ENCODE peak calls at places on chromosomes 4 and X, in seven cellular contexts. U is amniotic stem cell; L is A172; X is activated naive CD8-positive, alpha-beta T cell treated with anti-CD3 and anti-CD28 coated beads, Interleukin-2, amount 50 U/mL, for 24 hours; Y is stromal cell of bone marrow; J is dorsolateral prefrontal cortex; C is midbrain. W is an unnamed sample.

GRCh38 chr4:177182156-177182555 is 127.5 kb upstream of the NEIL3 start:
- DNase-seq in Y (no peak), J (no peak), X (no peak), C (no peak), L (no peak), U (no peak), W (no peak)

GRCh38 chrX:153551135-153551534 is 33.7 kb downstream of the ATP2B3 start:
- DNase-seq in L (peak), U (no peak), Y (peak), J (no peak), X (no peak), C (no peak), W (no peak)

GRCh38 chr4:140176735-140177134 is 22.8 kb upstream of the MAML3 start:
- DNase-seq in Y (no peak), X (no peak), J (no peak), U (no peak), C (no peak), L (peak), W (no peak)

GRCh38 chr4:825969-826330 is at the start of gene CPLX1:
- DNase-seq in X (no peak), Y (no peak), L (no peak), C (peak), J (peak), U (no peak), W (peak)

GRCh38 chrX:78327370-78328048 is at the start of gene CYSLTR1:
- DNase-seq in J (no peak), U (no peak), X (no peak), L (no peak), C (no peak), Y (no peak), W (no peak)

GRCh38 chr4:110175634-110176033 is 22.8 kb downstream of the ELOVL6 start:
- DNase-seq in L (no peak), U (no peak), X (no peak), C (no peak), Y (no peak), J (no peak), W (no peak)

GRCh38 chr4:89509708-89510269 is 202.2 kb upstream of the GPRIN3 start:
- DNase-seq in X (peak), L (no peak), C (no peak), Y (peak), U (no peak), J (no peak), W (no peak)

GRCh38 chrX:139759637-139760036 is 51.7 kb upstream of the MCF2 start:
- DNase-seq in X (no peak), J (no peak), Y (no peak), C (no peak), L (peak), U (no peak), W (no peak)

GRCh38 chrX:150038977-150039599 is 100.8 kb upstream of the EOLA2 start:
- DNase-seq in Y (no peak), X (no peak), J (no peak), L (peak), C (no peak), U (no peak), W (no peak)

GRCh38 chr4:25184056-25184455 is 23.8 kb upstream of the SEPSECS start:
- DNase-seq in C (no peak), U (no peak), Y (no peak), J (no peak), L (no peak), X (no peak), W (no peak)

GRCh38 chr4:155679343-155679742 is 12.7 kb downstream of the GUCY1A1 start:
- DNase-seq in C (no peak), U (no peak), Y (peak), X (no peak), L (no peak), J (no peak), W (no peak)

GRCh38 chrX:19846995-19847790 is 40.2 kb downstream of the SH3KBP1 start:
- DNase-seq in Y (peak), X (peak), L (peak), J (no peak), U (peak), C (no peak), W (no peak)

GRCh38 chr4:185265942-185266341 is 56.5 kb downstream of the SNX25 start:
- DNase-seq in Y (no peak), L (peak), X (no peak), U (no peak), C (no peak), J (no peak), W (no peak)

GRCh38 chrX:130523460-130524394 is 121.9 kb downstream of the RBMX2 start:
- DNase-seq in Y (no peak), L (no peak), U (no peak), J (peak), C (peak), X (peak), W (peak)

GRCh38 chr4:107392951-107393350 is 327.1 kb downstream of the PAPSS1 start:
- DNase-seq in Y (no peak), X (no peak), U (no peak), J (no peak), L (peak), C (no peak), W (no peak)

GRCh38 chrX:17355976-17356375 is 19.0 kb upstream of the NHS start:
- DNase-seq in L (no peak), U (no peak), J (no peak), C (no peak), X (no peak), Y (no peak), W (no peak)

GRCh38 chr4:22508376-22508775 is 7.5 kb downstream of the ADGRA3 start:
- DNase-seq in X (no peak), Y (no peak), L (no peak), C (no peak), U (no peak), J (no peak), W (no peak)

GRCh38 chr4:69910016-69910782 is 20.7 kb upstream of the CSN1S1 start:
- DNase-seq in J (no peak), L (no peak), Y (peak), X (no peak), C (no peak), U (peak), W (no peak)

GRCh38 chrX:51802917-51803688 is 59.9 kb downstream of the GSPT2 start:
- DNase-seq in U (peak), X (peak), C (peak), L (peak), Y (peak), J (peak), W (peak)

GRCh38 chr4:104408893-104409292 is 85.8 kb downstream of the CXXC4 start:
- DNase-seq in L (no peak), U (no peak), C (no peak), J (no peak), X (no peak), Y (no peak), W (no peak)

GRCh38 chrX:19670321-19670750 is 155.0 kb upstream of the MAP3K15 start:
- DNase-seq in Y (no peak), U (no peak), L (no peak), J (no peak), C (no peak), X (no peak), W (no peak)

GRCh38 chrX:11665144-11666040 is at the start of gene ARHGAP6:
- DNase-seq in C (no peak), X (no peak), L (peak), Y (peak), U (no peak), J (no peak), W (peak)